ENCODE peak calls at places on chromosomes 3 and 15, in six cellular contexts. T is fibroblast of mammary gland, I is iPS-NIHi11, A is adipocyte, S is breast epithelium, E is AG08396. D is an unnamed sample.
A peak's percentile ranks its signal among the peaks of the same experiment; 100 is the strongest.

GRCh38 chr3:47661121-47661752 is 82.6 kb upstream of the CSPG5 start:
- DNase-seq in T (peak; percentile 83), I (no peak), A (peak; percentile 63), S (no peak), E (peak; percentile 77), D (peak; percentile 50)

GRCh38 chr3:71640549-71640948 is 57.0 kb upstream of the FOXP1 start:
- DNase-seq in T (no peak), I (no peak), A (no peak), S (no peak), E (no peak), D (no peak)

GRCh38 chr3:155179966-155180757 is 100.0 kb downstream of the MME start:
- DNase-seq in T (no peak), I (peak; percentile 26), A (no peak), S (no peak), E (no peak), D (no peak)

GRCh38 chr3:153182894-153183293 is 20.9 kb downstream of the RAP2B start:
- DNase-seq in T (no peak), I (no peak), A (peak; percentile 62), S (no peak), E (no peak), D (no peak)

GRCh38 chr3:87498358-87499080 is 222.1 kb upstream of the POU1F1 start:
- DNase-seq in T (no peak), I (no peak), A (no peak), S (no peak), E (no peak), D (no peak)

GRCh38 chr15:78405336-78405924 is 32.6 kb upstream of the IREB2 start:
- DNase-seq in T (no peak), I (peak; percentile 34), A (no peak), S (no peak), E (no peak), D (no peak)

GRCh38 chr3:167732313-167733065 is 2.2 kb downstream of the PDCD10 start:
- DNase-seq in T (peak; percentile 6), I (no peak), A (no peak), S (no peak), E (no peak), D (no peak)

GRCh38 chr3:66499881-66500574 is 794 bp downstream of the LRIG1 start:
- DNase-seq in T (no peak), I (peak; percentile 34), A (peak; percentile 68), S (no peak), E (peak; percentile 48), D (peak; percentile 20)

GRCh38 chr15:40763801-40764765 is at the start of gene GCHFR:
- DNase-seq in T (peak; percentile 33), I (peak; percentile 90), A (peak; percentile 81), S (peak; percentile 65), E (peak; percentile 90), D (peak; percentile 43)

GRCh38 chr3:70546679-70547078 is 234.2 kb upstream of the MDFIC2 start:
- DNase-seq in T (no peak), I (no peak), A (no peak), S (no peak), E (no peak), D (no peak)

GRCh38 chr3:80771085-80771484 is 990.4 kb downstream of the GBE1 start:
- DNase-seq in T (no peak), I (no peak), A (no peak), S (no peak), E (no peak), D (no peak)

GRCh38 chr3:173617490-173617889 is 219.9 kb downstream of the NLGN1 start:
- DNase-seq in T (no peak), I (no peak), A (no peak), S (no peak), E (no peak), D (no peak)

GRCh38 chr3:16094644-16095272 is 79.7 kb upstream of the GALNT15 start:
- DNase-seq in T (no peak), I (no peak), A (no peak), S (no peak), E (no peak), D (no peak)

GRCh38 chr3:134197681-134198261 is 52.9 kb downstream of the RYK start:
- DNase-seq in T (peak; percentile 81), I (peak; percentile 69), A (peak; percentile 82), S (no peak), E (peak; percentile 63), D (peak; percentile 71)

GRCh38 chr15:80204231-80204630 is 47.8 kb downstream of the CTXND1 start:
- DNase-seq in T (no peak), I (no peak), A (no peak), S (no peak), E (no peak), D (no peak)

GRCh38 chr3:172061724-172062184 is 22.4 kb downstream of the FNDC3B start:
- DNase-seq in T (peak; percentile 51), I (no peak), A (no peak), S (no peak), E (no peak), D (peak; percentile 38)